ENCODE peak calls at places on chromosomes 4 and X, in seven cellular contexts. E is IMR-90; Z is stimulated activated CD4-positive, alpha-beta T cell treated with anti-CD3 and anti-CD28 coated beads, TNF-alpha, amount 100 ng/mL, for 48 hours; C is HEK293T; R is WTC11; F is AG08396; B is amniotic stem cell. N is an unnamed sample.
A peak's percentile ranks its signal among the peaks of the same experiment; 100 is the strongest.

GRCh38 chr4:180296036-180296599 is 1947.1 kb upstream of the TENM3 start:
- DNase-seq in Z (no peak), B (no peak), F (no peak), C (no peak), R (no peak), E (no peak), N (no peak)

GRCh38 chr4:73619351-73619750 is 885 bp downstream of the RASSF6 start:
- DNase-seq in C (no peak), R (no peak), F (no peak), Z (no peak), E (no peak), B (no peak), N (no peak)

GRCh38 chrX:3501833-3502535 is 155.5 kb upstream of the MXRA5 start:
- DNase-seq in E (no peak), F (no peak), B (no peak), Z (no peak), C (no peak), R (no peak), N (no peak)

GRCh38 chr4:94819779-94820178 is 62.0 kb downstream of the BMPR1B start:
- DNase-seq in B (no peak), E (no peak), F (no peak), Z (no peak), R (no peak), C (no peak), N (no peak)

GRCh38 chr4:176002007-176002623 is 63.5 kb upstream of the WDR17 start:
- DNase-seq in F (peak; percentile 37), C (peak; percentile 67), Z (no peak), B (no peak), R (peak; percentile 70), E (no peak), N (peak; percentile 66)

GRCh38 chrX:56802921-56803848 is 74.1 kb downstream of the NBDY start:
- DNase-seq in Z (peak; percentile 17), B (peak; percentile 3), E (peak; percentile 76), C (peak; percentile 27), R (peak; percentile 74), F (peak; percentile 64), N (no peak)

GRCh38 chr4:137106733-137107132 is 425.6 kb downstream of the PCDH18 start:
- DNase-seq in R (no peak), B (no peak), E (no peak), Z (no peak), F (no peak), C (no peak), N (no peak)

GRCh38 chr4:88737304-88738015 is 39.8 kb upstream of the NAP1L5 start:
- DNase-seq in F (no peak), C (no peak), E (peak; percentile 12), R (peak; percentile 20), B (no peak), Z (peak; percentile 8), N (no peak)

N was measured in lower lobe of right lung.